ENCODE peak calls at places on chromosomes 1 and 21, in eight cellular contexts. E is stimulated activated CD4-positive, alpha-beta T cell treated with anti-CD3 and anti-CD28 coated beads, Interleukin-2, amount 100 ng/mL, for 24 hours; T is IMR-90; O is NCI-H345; H is retinal pigment epithelial cell; Z is HAP-1; X is C1 segment of cervical spinal cord; W is lung. U is an unnamed sample.

GRCh38 chr1:59815892-59816291 is 1.1 kb downstream of the HOOK1 start:
- DNase-seq in E (no peak), T (no peak), O (peak; percentile 32), H (no peak), Z (no peak), X (no peak), W (no peak), U (no peak)

GRCh38 chr1:237760981-237761380 is 129.7 kb downstream of the ZP4 start:
- DNase-seq in E (no peak), T (no peak), O (no peak), H (no peak), Z (no peak), X (no peak), W (no peak), U (no peak)

GRCh38 chr1:226711976-226712778 is 26.9 kb downstream of the ITPKB start:
- DNase-seq in E (peak; percentile 50), T (no peak), O (no peak), H (no peak), Z (no peak), X (no peak), W (no peak), U (no peak)

GRCh38 chr1:212293579-212293978 is 8.4 kb downstream of the PPP2R5A start:
- DNase-seq in E (no peak), T (peak; percentile 38), O (no peak), H (no peak), Z (peak; percentile 57), X (no peak), W (no peak), U (no peak)

GRCh38 chr21:33229776-33230517 is at the start of gene IFNAR2:
- DNase-seq in E (peak; percentile 82), T (peak; percentile 39), O (peak; percentile 83), H (no peak), Z (peak; percentile 68), X (peak; percentile 83), W (peak; percentile 74), U (no peak)

GRCh38 chr1:202966006-202966904 is 802 bp downstream of the CYB5R1 start:
- DNase-seq in E (no peak), T (no peak), O (no peak), H (no peak), Z (no peak), X (no peak), W (no peak), U (no peak)

GRCh38 chr1:156821801-156822200 is 5.2 kb upstream of the SH2D2A start:
- DNase-seq in E (peak; percentile 54), T (peak; percentile 68), O (no peak), H (no peak), Z (no peak), X (no peak), W (no peak), U (no peak)

GRCh38 chr1:233679598-233679997 is 65.7 kb downstream of the KCNK1 start:
- DNase-seq in E (no peak), T (no peak), O (no peak), H (no peak), Z (no peak), X (no peak), W (no peak), U (no peak)

GRCh38 chr1:230572121-230573083 is 69.9 kb upstream of the COG2 start:
- DNase-seq in E (no peak), T (no peak), O (no peak), H (no peak), Z (no peak), X (no peak), W (no peak), U (no peak)

GRCh38 chr21:43849532-43850299 is 15.3 kb upstream of the AGPAT3 start:
- DNase-seq in E (no peak), T (no peak), O (no peak), H (no peak), Z (no peak), X (no peak), W (no peak), U (no peak)

U was measured in SIG-M5.